ENCODE peak calls at places on chromosome 2, in nine cellular contexts. M is AG10803, C is cardiac fibroblast, Z is HCT116, G is choroid plexus epithelial cell, Q is keratinocyte, T is fibroblast of the aortic adventitia, L is esophagus squamous epithelium, N is left ventricle myocardium inferior. H is an unnamed sample.

GRCh38 chr2:215619989-215620388 is 184.1 kb upstream of the FN1 start:
- DNase-seq in M (no peak), C (no peak), Z (peak; percentile 35), G (no peak), Q (no peak), T (no peak), L (no peak), N (peak; percentile 53), H (no peak)

GRCh38 chr2:16385341-16385740 is 280.3 kb downstream of the CYRIA start:
- DNase-seq in M (no peak), C (no peak), Z (no peak), G (no peak), Q (no peak), T (no peak), L (no peak), N (no peak), H (no peak)

GRCh38 chr2:180472133-180472532 is 465.0 kb upstream of the CWC22 start:
- DNase-seq in M (peak; percentile 60), C (peak; percentile 50), Z (no peak), G (peak; percentile 22), Q (no peak), T (peak; percentile 77), L (no peak), N (no peak), H (peak; percentile 62)

GRCh38 chr2:144648837-144649485 is 129.0 kb upstream of the ZEB2 start:
- DNase-seq in M (no peak), C (no peak), Z (no peak), G (no peak), Q (no peak), T (no peak), L (no peak), N (no peak), H (no peak)

GRCh38 chr2:126658910-126659613 is 3.1 kb downstream of the GYPC start:
- DNase-seq in M (peak; percentile 87), C (peak; percentile 94), Z (no peak), G (peak; percentile 75), Q (no peak), T (peak; percentile 77), L (peak; percentile 34), N (peak; percentile 78), H (peak; percentile 86)

GRCh38 chr2:197293252-197294007 is 17.1 kb downstream of the ANKRD44 start:
- DNase-seq in M (no peak), C (peak; percentile 27), Z (no peak), G (no peak), Q (no peak), T (no peak), L (no peak), N (no peak), H (no peak)

GRCh38 chr2:88556026-88556425 is 71.2 kb downstream of the EIF2AK3 start:
- DNase-seq in M (no peak), C (no peak), Z (no peak), G (no peak), Q (no peak), T (no peak), L (no peak), N (no peak), H (no peak)

GRCh38 chr2:26327291-26328272 is 18.4 kb upstream of the SELENOI start:
- DNase-seq in M (peak; percentile 82), C (peak; percentile 63), Z (no peak), G (peak; percentile 83), Q (no peak), T (peak; percentile 51), L (no peak), N (no peak), H (peak; percentile 68)

GRCh38 chr2:38862481-38862880 is 13.3 kb downstream of the DHX57 start:
- DNase-seq in M (no peak), C (no peak), Z (no peak), G (no peak), Q (no peak), T (no peak), L (no peak), N (no peak), H (no peak)

GRCh38 chr2:167862787-167863186 is 384.6 kb downstream of the STK39 start:
- DNase-seq in M (no peak), C (no peak), Z (no peak), G (peak; percentile 27), Q (no peak), T (no peak), L (no peak), N (no peak), H (peak; percentile 52)

GRCh38 chr2:134367915-134368911 is 114.3 kb downstream of the MGAT5 start:
- DNase-seq in M (no peak), C (peak; percentile 44), Z (no peak), G (peak; percentile 85), Q (no peak), T (peak; percentile 66), L (no peak), N (no peak), H (no peak)

GRCh38 chr2:44778221-44778654 is 163.3 kb upstream of the SIX3 start:
- DNase-seq in M (no peak), C (peak; percentile 15), Z (no peak), G (no peak), Q (no peak), T (no peak), L (no peak), N (no peak), H (no peak)

GRCh38 chr2:26466662-26467310 is 11.1 kb downstream of the OTOF start:
- DNase-seq in M (no peak), C (no peak), Z (no peak), G (no peak), Q (no peak), T (no peak), L (no peak), N (no peak), H (no peak)

GRCh38 chr2:127570282-127571250 is 35.1 kb downstream of the MYO7B start:
- DNase-seq in M (peak; percentile 55), C (peak; percentile 6), Z (no peak), G (peak; percentile 12), Q (no peak), T (peak; percentile 74), L (no peak), N (peak; percentile 37), H (peak; percentile 16)

GRCh38 chr2:150621800-150622199 is 134.3 kb upstream of the RND3 start:
- DNase-seq in M (peak; percentile 68), C (peak; percentile 65), Z (no peak), G (peak; percentile 90), Q (peak; percentile 55), T (peak; percentile 82), L (no peak), N (no peak), H (peak; percentile 94)

GRCh38 chr2:100388703-100389102 is 28.8 kb downstream of the CHST10 start:
- DNase-seq in M (no peak), C (no peak), Z (no peak), G (no peak), Q (no peak), T (no peak), L (no peak), N (no peak), H (no peak)

GRCh38 chr2:42792087-42792582 is 248 bp downstream of the HAAO start:
- DNase-seq in M (no peak), C (no peak), Z (no peak), G (no peak), Q (no peak), T (no peak), L (no peak), N (no peak), H (no peak)

GRCh38 chr2:42794271-42795046 is 2.1 kb upstream of the HAAO start:
- DNase-seq in M (peak; percentile 24), C (peak; percentile 39), Z (no peak), G (peak; percentile 54), Q (no peak), T (no peak), L (no peak), N (no peak), H (peak; percentile 30)

GRCh38 chr2:42791606-42792005 is 777 bp downstream of the HAAO start:
- DNase-seq in M (no peak), C (no peak), Z (no peak), G (no peak), Q (no peak), T (no peak), L (no peak), N (no peak), H (no peak)

GRCh38 chr2:42793314-42794270 is 1.2 kb upstream of the HAAO start:
- DNase-seq in M (no peak), C (no peak), Z (no peak), G (no peak), Q (no peak), T (no peak), L (no peak), N (peak; percentile 28), H (no peak)

GRCh38 chr2:42792583-42793313 is at the start of gene HAAO:
- DNase-seq in M (no peak), C (no peak), Z (no peak), G (no peak), Q (no peak), T (no peak), L (no peak), N (peak; percentile 68), H (no peak)
- TF ChIP-seq CTCF in M (no peak), C (no peak), Z (no peak), G (no peak), Q (no peak), T (no peak), L (peak; percentile 6), N (peak; percentile 37), H (no peak)

DNA sequence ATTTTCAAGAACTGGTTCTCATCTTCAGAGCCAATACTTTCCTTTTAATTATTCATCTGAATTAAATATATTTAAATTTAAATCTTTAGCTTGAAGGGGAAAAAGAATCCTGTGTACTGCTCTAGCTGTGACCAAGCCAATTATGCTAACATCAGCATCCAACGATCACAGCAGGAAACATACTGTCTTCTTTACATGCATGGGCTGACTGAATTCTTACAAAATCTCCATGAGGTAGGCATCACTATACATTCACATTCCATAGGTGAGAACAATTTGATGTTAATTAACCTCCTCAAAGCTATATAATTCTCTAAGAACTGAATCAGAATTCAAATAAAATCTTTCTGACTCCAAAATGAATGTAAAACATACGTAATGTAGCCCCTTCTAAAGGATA is 118.8 kb upstream of the MAP2 start:
- DNase-seq in M (no peak), C (no peak), Z (no peak), G (no peak), Q (no peak), T (no peak), L (no peak), N (no peak), H (no peak)
- H3K4me3 ChIP-seq in M (no peak overlapping the region), C (no peak overlapping the region), Z (no peak overlapping the region), G (no peak overlapping the region), Q (no peak overlapping the region), T (no peak overlapping the region), L (no peak overlapping the region), N (no peak overlapping the region), H (no peak overlapping the region)

GRCh38 chr2:8248623-8248957 is 433.3 kb upstream of the ID2 start:
- DNase-seq in M (peak; percentile 14), C (no peak), Z (no peak), G (no peak), Q (no peak), T (peak; percentile 62), L (no peak), N (no peak), H (peak; percentile 36)
- TF ChIP-seq CTCF in M (no peak), C (no peak), Z (no peak), G (no peak), Q (no peak), T (no peak), L (no peak), N (no peak), H (no peak)

DNA sequence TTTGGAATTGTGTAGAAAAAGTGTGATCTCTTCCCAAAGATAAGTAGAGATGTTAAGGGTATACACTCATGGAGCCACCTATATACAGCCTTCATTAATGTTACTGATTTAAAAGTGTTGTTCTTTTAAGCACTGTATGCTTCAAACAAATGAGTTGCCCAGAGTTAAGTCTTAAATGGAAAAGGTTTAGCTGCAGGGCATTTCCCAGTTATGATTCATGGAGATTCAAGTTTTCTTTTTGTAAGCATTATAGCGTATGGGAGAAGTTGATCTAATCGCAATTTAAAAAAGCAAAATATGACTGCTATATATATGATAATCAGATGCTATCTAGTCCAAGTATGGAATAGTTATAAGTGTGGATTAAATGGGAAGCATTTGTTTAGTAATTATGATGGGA is 4.8 kb downstream of the PDK1 start:
- DNase-seq in M (no peak), C (no peak), Z (no peak), G (no peak), Q (no peak), T (no peak), L (no peak), N (no peak), H (no peak)
- H3K4me3 ChIP-seq in M (no peak overlapping the region), C (no peak overlapping the region), Z (no peak overlapping the region), G (no peak overlapping the region), Q (no peak overlapping the region), T (no peak overlapping the region), L (no peak overlapping the region), N (no peak overlapping the region), H (no peak overlapping the region)